ENCODE peak calls at places on chromosomes 11 and 22, in ten cellular contexts. D is stimulated activated CD4-positive, alpha-beta T cell treated with anti-CD3 and anti-CD28 coated beads, Interleukin-1b, Interleukin-23, amount 100 ng/mL, for 24 hours; Q is NCI-H2081; B is GM19239; R is GM04503; W is fibroblast of mammary gland; C is T-cell; I is PC-3; F is CD8-positive, alpha-beta memory T cell; G is T-helper 9 cell. X is an unnamed sample.

GRCh38 chr11:29282088-29282487 is 734.7 kb downstream of the KCNA4 start:
- DNase-seq in D (no peak), Q (no peak), B (no peak), R (peak), W (peak), C (no peak), I (peak), F (no peak), G (no peak), X (peak)

GRCh38 chr11:100592619-100593309 is 94.3 kb upstream of the ARHGAP42 start:
- DNase-seq in D (no peak), Q (no peak), B (no peak), R (no peak), W (no peak), C (no peak), I (no peak), F (no peak), G (no peak), X (no peak)

GRCh38 chr11:34866375-34866774 is 49.8 kb downstream of the APIP start:
- DNase-seq in D (no peak), Q (no peak), B (no peak), R (peak), W (peak), C (no peak), I (no peak), F (no peak), G (no peak), X (peak)

GRCh38 chr11:123532131-123532530 is 102.1 kb downstream of the GRAMD1B start:
- DNase-seq in D (no peak), Q (no peak), B (no peak), R (no peak), W (no peak), C (no peak), I (peak), F (no peak), G (no peak), X (no peak)

GRCh38 chr11:71420455-71421241 is 27.5 kb downstream of the DHCR7 start:
- DNase-seq in D (no peak), Q (peak), B (peak), R (no peak), W (peak), C (no peak), I (peak), F (no peak), G (no peak), X (peak)

GRCh38 chr11:122748968-122749687 is 89.2 kb upstream of the CRTAM start:
- DNase-seq in D (peak), Q (no peak), B (peak), R (peak), W (peak), C (peak), I (peak), F (no peak), G (no peak), X (peak)

GRCh38 chr11:63913866-63914830 is 2.8 kb downstream of the RCOR2 start:
- DNase-seq in D (no peak), Q (no peak), B (no peak), R (no peak), W (no peak), C (no peak), I (no peak), F (no peak), G (no peak), X (no peak)

GRCh38 chr11:48237727-48238126 is 7.2 kb upstream of the OR4X2 start:
- DNase-seq in D (no peak), Q (no peak), B (no peak), R (no peak), W (no peak), C (no peak), I (no peak), F (no peak), G (no peak), X (no peak)

GRCh38 chr11:112844530-112844929 is 116.7 kb upstream of the NCAM1 start:
- DNase-seq in D (no peak), Q (no peak), B (no peak), R (no peak), W (no peak), C (no peak), I (no peak), F (no peak), G (no peak), X (no peak)

GRCh38 chr22:29722151-29722550 is 2.3 kb downstream of the CABP7 start:
- DNase-seq in D (no peak), Q (no peak), B (no peak), R (no peak), W (no peak), C (no peak), I (peak), F (no peak), G (no peak), X (no peak)

GRCh38 chr11:12189543-12190235 is 79.3 kb downstream of the MICAL2 start:
- DNase-seq in D (no peak), Q (no peak), B (no peak), R (no peak), W (no peak), C (peak), I (no peak), F (peak), G (peak), X (peak)

X was measured in trophoblast cell.